ENCODE peak calls at places on chromosomes 7 and 10, in ten cellular contexts. H is DND-41; C is esophagus mucosa; B is aorta; P is lower lobe of right lung; M is right cardiac atrium; J is mucosa of descending colon; Y is left cardiac atrium; T is activated naive CD4-positive, alpha-beta T cell treated with anti-CD3 and anti-CD28 coated beads, Interleukin-2, amount 50 U/mL, for 72 hours; Q is activated T-cell treated with anti-CD3 and anti-CD28 coated beads, Interleukin-2, amount 50 U/mL, for 72 hours. R is an unnamed sample.

GRCh38 chr7:155129789-155130188 is 59.7 kb downstream of the HTR5A start:
- ATAC-seq in H (no peak), C (no peak), B (no peak), P (no peak), M (no peak), J (no peak), Y (no peak), T (no peak), Q (no peak), R (no peak)

GRCh38 chr10:32295027-32295426 is 51.9 kb downstream of the EPC1 start:
- ATAC-seq in H (peak), C (no peak), B (no peak), P (no peak), M (no peak), J (peak), Y (no peak), T (peak), Q (no peak), R (no peak)

GRCh38 chr10:14884082-14884481 is 5.4 kb downstream of the SUV39H2 start:
- ATAC-seq in H (peak), C (no peak), B (no peak), P (no peak), M (no peak), J (no peak), Y (no peak), T (peak), Q (peak), R (no peak)

GRCh38 chr7:84637568-84638338 is 443.2 kb upstream of the SEMA3A start:
- ATAC-seq in H (no peak), C (peak), B (peak), P (peak), M (peak), J (no peak), Y (peak), T (no peak), Q (no peak), R (no peak)

GRCh38 chr10:109386921-109387320 is 536.4 kb downstream of the XPNPEP1 start:
- ATAC-seq in H (no peak), C (no peak), B (no peak), P (no peak), M (no peak), J (no peak), Y (no peak), T (no peak), Q (no peak), R (no peak)

GRCh38 chr7:9937944-9938631 is 1035.6 kb upstream of the PHF14 start:
- ATAC-seq in H (no peak), C (peak), B (no peak), P (no peak), M (no peak), J (no peak), Y (peak), T (no peak), Q (no peak), R (no peak)

GRCh38 chr7:101441890-101442289 is 79.2 kb downstream of the COL26A1 start:
- ATAC-seq in H (no peak), C (no peak), B (no peak), P (no peak), M (no peak), J (no peak), Y (no peak), T (no peak), Q (no peak), R (no peak)

GRCh38 chr10:88733215-88733614 is 26.6 kb upstream of the LIPN start:
- ATAC-seq in H (no peak), C (no peak), B (no peak), P (no peak), M (no peak), J (no peak), Y (no peak), T (no peak), Q (no peak), R (no peak)

GRCh38 chr10:48287417-48288391 is 13.2 kb upstream of the FRMPD2 start:
- ATAC-seq in H (peak), C (peak), B (no peak), P (peak), M (peak), J (no peak), Y (peak), T (no peak), Q (peak), R (peak)

R was measured in stimulated activated memory B cell treated with anti-CD40 and anti-IgM and Interleukin-4, amounts not matched to agents 10 μg/mL and 1 μg/mL and 100 μg/mL, for 72 hours.